ENCODE peak calls at places on chromosomes 11 and 22, in four cellular contexts. R, U, E and N are unnamed samples.
A peak's percentile ranks its signal among the peaks of the same experiment; 100 is the strongest.

GRCh38 chr11:74011360-74012071 is 2.6 kb upstream of the UCP3 start:
- DNase-seq in R (no peak), U (peak; percentile 38), E (no peak), N (peak; percentile 55)

GRCh38 chr11:128585498-128586238 is 1.7 kb downstream of the ETS1 start:
- DNase-seq in R (no peak), U (no peak), E (no peak), N (no peak)

GRCh38 chr22:39469681-39470461 is 13.1 kb downstream of the MGAT3 start:
- DNase-seq in R (no peak), U (no peak), E (no peak), N (no peak)

GRCh38 chr11:35003658-35004057 is 87.2 kb downstream of the PDHX start:
- DNase-seq in R (no peak), U (peak; percentile 24), E (no peak), N (peak; percentile 46)

GRCh38 chr22:35705141-35705540 is 12.5 kb upstream of the APOL5 start:
- DNase-seq in R (no peak), U (peak; percentile 95), E (no peak), N (peak; percentile 89)

GRCh38 chr22:20885557-20886323 is 26.9 kb downstream of the SNAP29 start:
- DNase-seq in R (peak; percentile 53), U (peak; percentile 82), E (peak; percentile 77), N (peak; percentile 87)

GRCh38 chr11:64745219-64745522 is 1.2 kb upstream of the RASGRP2 start:
- DNase-seq in R (peak; percentile 97), U (no peak), E (peak; percentile 86), N (no peak)

GRCh38 chr11:100830295-100830694 is 143.2 kb downstream of the ARHGAP42 start:
- DNase-seq in R (no peak), U (no peak), E (peak; percentile 11), N (no peak)

GRCh38 chr11:112837162-112837826 is 123.9 kb upstream of the NCAM1 start:
- DNase-seq in R (no peak), U (no peak), E (peak; percentile 10), N (peak; percentile 3)

GRCh38 chr22:39138357-39138997 is 14.0 kb downstream of the CBX7 start:
- DNase-seq in R (no peak), U (no peak), E (no peak), N (no peak)

GRCh38 chr11:1564535-1565172 is 7.4 kb downstream of the DUSP8 start:
- DNase-seq in R (no peak), U (peak; percentile 94), E (peak; percentile 69), N (peak; percentile 72)

GRCh38 chr11:126989942-126990715 is 10.4 kb downstream of the KIRREL3 start:
- DNase-seq in R (peak; percentile 59), U (peak; percentile 77), E (peak; percentile 65), N (peak; percentile 87)

GRCh38 chr11:116740741-116741140 is 32.0 kb downstream of the BUD13 start:
- DNase-seq in R (no peak), U (no peak), E (no peak), N (no peak)

GRCh38 chr11:19077965-19078364 is 17.4 kb upstream of the MRGPRX2 start:
- DNase-seq in R (no peak), U (no peak), E (no peak), N (no peak)

GRCh38 chr11:45754261-45754709 is 50.7 kb upstream of the SLC35C1 start:
- DNase-seq in R (no peak), U (peak; percentile 2), E (peak; percentile 63), N (no peak)

GRCh38 chr11:76807206-76807875 is 24.2 kb downstream of the TSKU start:
- DNase-seq in R (peak; percentile 73), U (peak; percentile 69), E (peak; percentile 88), N (peak; percentile 90)

GRCh38 chr11:100557830-100558611 is 129.1 kb upstream of the ARHGAP42 start:
- DNase-seq in R (no peak), U (peak; percentile 63), E (no peak), N (peak; percentile 68)

GRCh38 chr11:38169286-38169685 is 1571.2 kb upstream of the RAG2 start:
- DNase-seq in R (no peak), U (peak; percentile 2), E (no peak), N (peak; percentile 3)

GRCh38 chr11:121651267-121651625 is 198.5 kb upstream of the SORL1-AS1 start:
- DNase-seq in R (no peak), U (no peak), E (no peak), N (no peak)

GRCh38 chr11:74006743-74007304 is 2.1 kb downstream of the UCP3 start:
- DNase-seq in R (no peak), U (no peak), E (no peak), N (no peak)

GRCh38 chr11:76284161-76284560 is 77.9 kb upstream of the WNT11 start:
- DNase-seq in R (no peak), U (no peak), E (no peak), N (no peak)

GRCh38 chr11:75536786-75537629 is 11.3 kb upstream of the GDPD5 start:
- DNase-seq in R (no peak), U (peak; percentile 41), E (no peak), N (peak; percentile 37)

GRCh38 chr11:72174299-72175070 is 17.5 kb upstream of the FOLR1 start:
- DNase-seq in R (no peak), U (no peak), E (no peak), N (no peak)

GRCh38 chr11:27910186-27910941 is 197.6 kb downstream of the KIF18A start:
- DNase-seq in R (no peak), U (peak; percentile 84), E (no peak), N (peak; percentile 87)

GRCh38 chr11:124946735-124947141 is 7.3 kb upstream of the CCDC15 start:
- DNase-seq in R (no peak), U (peak; percentile 40), E (no peak), N (peak; percentile 45)

GRCh38 chr11:97349201-97349600 is 959.4 kb downstream of the JRKL start:
- DNase-seq in R (no peak), U (no peak), E (no peak), N (no peak)

GRCh38 chr11:124672531-124673215 is 866 bp downstream of the SIAE start:
- DNase-seq in R (no peak), U (no peak), E (no peak), N (no peak)

GRCh38 chr11:117876341-117877119 is at the start of gene FXYD6:
- DNase-seq in R (peak; percentile 49), U (no peak), E (peak; percentile 73), N (peak; percentile 17)

GRCh38 chr11:36156486-36157150 is 132.6 kb downstream of the COMMD9 start:
- DNase-seq in R (no peak), U (peak; percentile 36), E (no peak), N (peak; percentile 22)

GRCh38 chr11:119491753-119492455 is 68.9 kb upstream of the THY1 start:
- DNase-seq in R (no peak), U (peak; percentile 12), E (no peak), N (peak; percentile 50)

GRCh38 chr11:66550887-66551286 is 4.2 kb downstream of the ACTN3 start:
- DNase-seq in R (no peak), U (no peak), E (no peak), N (no peak)
- H3K27me3 ChIP-seq in R (no peaks in the 10 kb centered on the region), U (peaks cover 34% of the 10 kb centered on the region), E (peaks cover 5% of the 10 kb centered on the region), N (no peaks in the 10 kb centered on the region)

GRCh38 chr11:43576834-43577521 is 103.6 kb upstream of the HSD17B12 start:
- DNase-seq in R (no peak), U (peak; percentile 49), E (peak; percentile 34), N (peak; percentile 80)
- H3K27me3 ChIP-seq in R (peaks cover 35% of the 10 kb centered on the region), U (peaks cover 80% of the 10 kb centered on the region), E (peaks cover 96% of the 10 kb centered on the region), N (peaks cover 14% of the 10 kb centered on the region)

GRCh38 chr11:86386791-86387190 is 12.1 kb downstream of the CCDC81 start:
- DNase-seq in R (no peak), U (peak; percentile 8), E (no peak), N (no peak)

GRCh38 chr11:86388198-86388597 is 13.5 kb downstream of the CCDC81 start:
- DNase-seq in R (no peak), U (no peak), E (no peak), N (no peak)

GRCh38 chr11:86395061-86395551 is 20.4 kb downstream of the CCDC81 start:
- DNase-seq in R (no peak), U (peak; percentile 34), E (no peak), N (peak; percentile 12)

GRCh38 chr11:86396403-86396802 is 21.7 kb downstream of the CCDC81 start:
- DNase-seq in R (no peak), U (peak; percentile 84), E (no peak), N (peak; percentile 86)

DNA sequence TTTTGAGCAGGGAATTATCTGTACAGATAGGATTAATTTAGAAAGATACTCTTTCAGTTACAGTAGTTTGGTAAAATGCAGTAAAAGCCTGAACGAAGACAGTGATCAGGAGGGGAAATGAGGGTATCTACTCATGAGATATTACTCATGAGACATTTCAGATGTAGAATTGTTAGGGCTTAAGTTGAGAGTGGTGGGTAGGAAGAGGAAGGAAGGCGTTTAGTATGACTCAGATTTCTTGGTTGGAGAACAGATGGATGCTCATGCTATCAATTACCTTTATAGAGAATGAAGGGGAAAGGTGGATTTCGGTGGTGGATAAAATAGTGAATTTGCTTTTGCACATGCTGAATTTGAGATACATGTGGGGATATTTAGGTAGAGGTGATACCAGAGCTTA is 15.8 kb downstream of the CCDC81 start:
- DNase-seq in R (no peak), U (no peak), E (no peak), N (no peak)
- H3K27me3 ChIP-seq in R (no peaks in the 10 kb centered on the region), U (no peaks in the 10 kb centered on the region), E (no peaks in the 10 kb centered on the region), N (no peaks in the 10 kb centered on the region)

DNA sequence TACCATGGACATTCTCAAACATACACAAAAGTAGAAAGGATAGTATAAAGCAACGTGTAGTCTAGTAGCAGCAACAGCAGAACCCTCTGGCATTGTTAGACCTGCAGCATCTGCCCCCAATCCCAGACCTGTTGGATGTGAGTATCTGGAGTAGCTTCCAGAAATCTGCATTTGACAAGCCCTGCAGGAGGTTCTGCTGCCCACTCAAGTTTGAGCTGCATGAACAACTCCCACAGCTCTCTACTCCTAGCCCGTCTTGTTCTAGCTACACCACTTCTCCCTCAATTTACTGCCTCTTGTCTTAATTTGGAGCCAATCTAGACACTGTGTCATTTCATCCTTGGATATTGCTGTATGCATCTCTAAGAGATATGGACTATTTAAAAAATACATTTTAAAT is 428.7 kb downstream of the MIAT start:
- DNase-seq in R (no peak), U (no peak), E (no peak), N (no peak)
- H3K27me3 ChIP-seq in R (no peaks in the 10 kb centered on the region), U (peaks cover 52% of the 10 kb centered on the region), E (peaks cover 51% of the 10 kb centered on the region), N (peaks cover 12% of the 10 kb centered on the region)

GRCh38 chr22:22908941-22909604 is 21.5 kb downstream of the IGLL5 start:
- DNase-seq in R (no peak), U (no peak), E (no peak), N (no peak)

GRCh38 chr22:22906907-22907550 is 19.4 kb downstream of the IGLL5 start:
- DNase-seq in R (no peak), U (no peak), E (no peak), N (no peak)

GRCh38 chr22:22909605-22910271 is 22.1 kb downstream of the IGLL5 start:
- DNase-seq in R (no peak), U (no peak), E (no peak), N (no peak)

GRCh38 chr22:22907551-22908494 is 20.2 kb downstream of the IGLL5 start:
- DNase-seq in R (no peak), U (no peak), E (no peak), N (no peak)

DNA sequence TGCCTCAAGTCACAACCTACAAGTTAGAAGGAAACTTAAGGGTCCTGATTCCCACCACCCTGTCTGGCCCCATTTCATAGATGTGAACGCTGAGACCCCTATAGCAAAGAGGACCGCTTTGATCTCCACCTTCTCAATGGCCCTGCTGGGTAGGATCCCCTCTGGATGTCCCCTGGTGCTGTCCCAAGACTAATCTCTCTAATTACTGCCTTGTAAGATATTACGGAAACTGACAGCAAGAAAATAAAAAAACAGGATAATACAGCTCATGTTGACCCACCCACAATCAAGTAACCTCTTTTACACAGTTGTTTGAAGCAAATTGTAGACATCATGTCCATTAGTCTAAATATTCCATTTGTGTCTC is 20.9 kb downstream of the IGLL5 start:
- DNase-seq in R (no peak), U (no peak), E (no peak), N (no peak)
- H3K27me3 ChIP-seq in R (no peaks in the 10 kb centered on the region), U (peaks cover 8% of the 10 kb centered on the region), E (peaks cover 7% of the 10 kb centered on the region), N (peaks cover 22% of the 10 kb centered on the region)